ENCODE peak calls at places on chromosomes 3 and 15, in six cellular contexts. V, F, G, Z, K and O are unnamed samples.

GRCh38 chr15:90859234-90860131 is 8.9 kb upstream of the FURIN start:
- DNase-seq in V (no peak), F (no peak), G (no peak), Z (peak), K (no peak), O (no peak)

GRCh38 chr15:90402230-90402629 is 14.2 kb downstream of the IQGAP1 start:
- DNase-seq in V (peak), F (no peak), G (no peak), Z (no peak), K (peak), O (no peak)

GRCh38 chr3:20069178-20069532 is 28.9 kb downstream of the KAT2B start:
- DNase-seq in V (no peak), F (no peak), G (no peak), Z (no peak), K (no peak), O (no peak)

GRCh38 chr3:185420762-185421161 is 57.8 kb downstream of the MAP3K13 start:
- DNase-seq in V (peak), F (peak), G (peak), Z (no peak), K (peak), O (no peak)

GRCh38 chr3:121855555-121855954 is 20.5 kb downstream of the EAF2 start:
- DNase-seq in V (no peak), F (no peak), G (peak), Z (peak), K (no peak), O (peak)

GRCh38 chr3:126449621-126450051 is 26.1 kb downstream of the ZXDC start:
- DNase-seq in V (no peak), F (no peak), G (no peak), Z (no peak), K (no peak), O (no peak)

GRCh38 chr3:52171577-52172261 is 17.5 kb upstream of the POC1A start:
- DNase-seq in V (peak), F (no peak), G (no peak), Z (no peak), K (peak), O (no peak)

GRCh38 chr3:197256836-197257444 is 41.5 kb downstream of the DLG1 start:
- DNase-seq in V (peak), F (peak), G (peak), Z (no peak), K (peak), O (peak)

GRCh38 chr15:90174140-90174891 is 26.8 kb upstream of the SEMA4B start:
- DNase-seq in V (peak), F (no peak), G (no peak), Z (peak), K (peak), O (no peak)

GRCh38 chr15:90334304-90334731 is 17.8 kb upstream of the ZNF774 start:
- DNase-seq in V (no peak), F (no peak), G (no peak), Z (no peak), K (no peak), O (no peak)

GRCh38 chr15:84684092-84684491 is 26.1 kb upstream of the NMB start:
- DNase-seq in V (no peak), F (no peak), G (no peak), Z (no peak), K (no peak), O (no peak)